ENCODE peak calls at places on chromosomes 1 and 21, in nine cellular contexts. Z, W, H, O, Q, U, E, F and S are unnamed samples.

GRCh38 chr1:163163861-163164582 is 38.7 kb downstream of the RGS5 start:
- DNase-seq in E (no peak), H (no peak), W (peak), O (no peak), Z (no peak), U (no peak), Q (no peak), F (no peak), S (no peak)

GRCh38 chr1:74504125-74505065 is 8.0 kb downstream of the LRRC53 start:
- DNase-seq in W (peak), Z (no peak), Q (peak), H (peak), F (peak), O (peak), U (no peak), E (peak), S (peak)

GRCh38 chr1:9129391-9130041 is 614 bp upstream of the GPR157 start:
- DNase-seq in W (peak), E (peak), Q (peak), O (peak), H (peak), Z (peak), F (peak), U (peak), S (peak)

GRCh38 chr1:59408608-59409007 is 111.7 kb downstream of the FGGY start:
- DNase-seq in U (no peak), O (no peak), Q (no peak), H (no peak), E (no peak), Z (no peak), W (no peak), F (no peak), S (no peak)

GRCh38 chr21:15422761-15423160 is 307.0 kb upstream of the USP25 start:
- DNase-seq in Q (no peak), H (no peak), Z (no peak), E (no peak), F (no peak), W (peak), U (no peak), O (no peak), S (no peak)

GRCh38 chr1:26302733-26303405 is 3.6 kb downstream of the UBXN11 start:
- DNase-seq in U (no peak), O (no peak), Q (no peak), W (peak), E (no peak), F (no peak), Z (no peak), H (no peak), S (no peak)

GRCh38 chr1:164560076-164560475 is 1.1 kb downstream of the PBX1 start:
- DNase-seq in E (no peak), U (no peak), O (peak), Q (no peak), H (no peak), W (no peak), Z (no peak), F (no peak), S (no peak)

GRCh38 chr1:210070531-210070930 is 132.5 kb downstream of the SYT14 start:
- DNase-seq in H (no peak), Q (no peak), E (no peak), W (no peak), Z (no peak), O (no peak), U (no peak), F (no peak), S (no peak)

GRCh38 chr1:246117066-246117791 is 389.9 kb downstream of the SMYD3 start:
- DNase-seq in U (peak), E (peak), O (peak), H (no peak), W (peak), F (no peak), Q (peak), Z (no peak), S (no peak)

GRCh38 chr1:82108843-82109242 is 308.1 kb downstream of the ADGRL2 start:
- DNase-seq in F (no peak), U (no peak), Q (no peak), W (no peak), O (no peak), E (no peak), H (no peak), Z (no peak), S (no peak)